ENCODE peak calls at places on chromosomes 16 and 17, in four cellular contexts. Q is BJ, I is left ventricle myocardium inferior, H is OCI-LY7. W is an unnamed sample.

GRCh38 chr17:8991514-8992285 is 26.2 kb upstream of the PIK3R5 start:
- DNase-seq in Q (no peak), I (peak), H (peak), W (no peak)

GRCh38 chr17:64741038-64741641 is 79.0 kb upstream of the SMURF2 start:
- DNase-seq in Q (no peak), I (no peak), H (peak), W (no peak)

GRCh38 chr17:79843475-79843916 is 4.3 kb upstream of the CBX4 start:
- DNase-seq in Q (no peak), I (no peak), H (no peak), W (no peak)

GRCh38 chr16:82651921-82652601 is 25.3 kb downstream of the CDH13 start:
- DNase-seq in Q (no peak), I (no peak), H (peak), W (no peak)

GRCh38 chr17:40480501-40481003 is 20.9 kb downstream of the TNS4 start:
- DNase-seq in Q (peak), I (no peak), H (peak), W (no peak)

GRCh38 chr17:8823279-8823678 is 24.1 kb upstream of the MFSD6L start:
- DNase-seq in Q (no peak), I (no peak), H (no peak), W (no peak)

GRCh38 chr16:30355954-30356308 is 823 bp upstream of the CD2BP2 start:
- DNase-seq in Q (no peak), I (no peak), H (no peak), W (no peak)

GRCh38 chr17:79792984-79793923 is 3.6 kb downstream of the CBX8 start:
- DNase-seq in Q (peak), I (no peak), H (no peak), W (no peak)

GRCh38 chr17:46194393-46195216 is 1.4 kb upstream of the KANSL1 start:
- DNase-seq in Q (no peak), I (no peak), H (peak), W (no peak)

GRCh38 chr16:50644730-50645129 is 36.4 kb downstream of the SNX20 start:
- DNase-seq in Q (no peak), I (no peak), H (no peak), W (no peak)

GRCh38 chr17:82105882-82106696 is 8.1 kb upstream of the FASN start:
- DNase-seq in Q (no peak), I (no peak), H (peak), W (peak)

GRCh38 chr16:9345889-9346288 is 254.4 kb downstream of the HAPSTR1 start:
- DNase-seq in Q (no peak), I (no peak), H (no peak), W (no peak)

GRCh38 chr16:31486036-31486435 is 3.1 kb downstream of the SLC5A2 start:
- DNase-seq in Q (no peak), I (no peak), H (no peak), W (no peak)

GRCh38 chr16:88769617-88770458 is 15.2 kb downstream of the PIEZO1 start:
- DNase-seq in Q (no peak), I (no peak), H (peak), W (peak)

GRCh38 chr16:80899804-80900592 is 95.6 kb upstream of the CDYL2 start:
- DNase-seq in Q (no peak), I (peak), H (no peak), W (peak)

DNA sequence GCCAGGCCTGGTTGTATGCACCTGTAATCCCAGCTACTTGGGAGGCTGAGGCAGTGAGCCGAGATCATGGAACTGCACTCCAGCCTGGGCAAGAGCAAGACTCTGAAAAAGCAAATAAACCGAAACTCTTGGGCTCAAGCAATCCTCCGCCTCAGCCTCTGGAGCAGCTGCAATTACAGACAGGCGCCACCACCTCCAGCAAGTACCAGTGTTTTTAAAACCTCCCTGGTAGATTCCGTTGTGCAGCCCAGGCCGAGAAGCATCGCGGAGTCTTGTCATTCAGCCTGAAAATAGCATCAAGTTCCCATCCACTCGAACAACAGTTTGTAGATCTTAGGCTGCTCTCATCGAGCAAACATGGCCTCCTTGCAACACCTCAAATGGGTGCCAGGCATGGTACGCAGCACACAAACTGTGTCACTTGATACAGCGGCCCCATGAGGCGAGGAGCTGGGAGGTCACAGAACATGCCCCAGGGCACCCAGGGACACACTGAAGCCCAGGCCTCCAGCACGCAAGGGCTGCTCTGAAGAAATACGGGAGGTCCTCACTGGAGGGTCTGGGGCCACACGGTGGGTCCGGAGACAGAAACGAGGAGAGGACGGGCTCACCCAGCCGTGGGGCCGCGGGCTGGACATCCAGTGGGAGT is 18.1 kb downstream of the TMC6 start:
- DNase-seq in Q (no peak), I (peak), H (no peak), W (no peak)
- TF ChIP-seq CTCF in Q (no peak), I (no peak), H (no peak), W (no peak)

DNA sequence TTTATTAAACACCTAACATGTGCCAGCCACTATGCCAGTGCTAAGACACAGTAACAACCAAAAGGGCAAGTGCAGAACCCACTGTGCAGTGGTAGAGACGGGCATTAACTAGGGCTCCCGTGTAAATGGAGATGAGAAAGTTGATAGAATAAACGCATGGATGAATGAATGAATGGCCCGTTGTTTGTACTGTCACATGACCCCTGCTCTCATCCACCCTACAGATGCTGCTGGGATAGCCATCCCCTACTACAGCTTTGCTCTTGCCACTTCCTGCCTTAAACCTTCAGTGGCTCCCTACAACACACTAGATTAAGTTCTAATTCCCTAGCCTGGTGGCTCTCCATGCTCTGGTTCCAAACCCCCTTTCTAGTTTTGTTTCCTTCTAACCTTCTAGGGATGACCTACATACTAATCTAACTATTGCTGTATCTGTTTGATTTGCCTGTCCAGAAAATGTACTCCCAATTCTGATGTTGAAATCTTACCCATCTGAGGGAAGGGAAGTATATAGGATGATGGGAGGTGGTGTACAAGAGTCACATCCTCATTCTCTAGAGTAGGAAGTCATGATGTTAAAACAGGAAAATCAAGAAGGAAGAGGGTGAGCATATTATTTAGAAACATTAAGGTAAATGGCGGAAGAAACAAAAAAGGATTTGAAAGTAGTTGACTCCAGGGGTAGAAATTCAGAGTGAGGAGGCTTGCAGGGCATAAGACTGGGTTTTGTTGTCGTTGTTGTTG is 11.4 kb upstream of the TNRC6C start:
- DNase-seq in Q (no peak), I (no peak), H (no peak), W (no peak)
- H3K4me3 ChIP-seq in Q (no peak), I (no peak), H (no peak), W (no peak)

GRCh38 chr16:10579965-10580918 is at the start of gene EMP2:
- DNase-seq in Q (no peak), I (peak), H (no peak), W (no peak)

GRCh38 chr16:10577305-10578202 is 2.8 kb downstream of the EMP2 start:
- DNase-seq in Q (no peak), I (peak), H (no peak), W (no peak)

GRCh38 chr16:10576390-10577304 is 3.8 kb downstream of the EMP2 start:
- DNase-seq in Q (no peak), I (no peak), H (no peak), W (no peak)

GRCh38 chr16:10579575-10579964 is 828 bp downstream of the EMP2 start:
- DNase-seq in Q (no peak), I (no peak), H (no peak), W (no peak)

DNA sequence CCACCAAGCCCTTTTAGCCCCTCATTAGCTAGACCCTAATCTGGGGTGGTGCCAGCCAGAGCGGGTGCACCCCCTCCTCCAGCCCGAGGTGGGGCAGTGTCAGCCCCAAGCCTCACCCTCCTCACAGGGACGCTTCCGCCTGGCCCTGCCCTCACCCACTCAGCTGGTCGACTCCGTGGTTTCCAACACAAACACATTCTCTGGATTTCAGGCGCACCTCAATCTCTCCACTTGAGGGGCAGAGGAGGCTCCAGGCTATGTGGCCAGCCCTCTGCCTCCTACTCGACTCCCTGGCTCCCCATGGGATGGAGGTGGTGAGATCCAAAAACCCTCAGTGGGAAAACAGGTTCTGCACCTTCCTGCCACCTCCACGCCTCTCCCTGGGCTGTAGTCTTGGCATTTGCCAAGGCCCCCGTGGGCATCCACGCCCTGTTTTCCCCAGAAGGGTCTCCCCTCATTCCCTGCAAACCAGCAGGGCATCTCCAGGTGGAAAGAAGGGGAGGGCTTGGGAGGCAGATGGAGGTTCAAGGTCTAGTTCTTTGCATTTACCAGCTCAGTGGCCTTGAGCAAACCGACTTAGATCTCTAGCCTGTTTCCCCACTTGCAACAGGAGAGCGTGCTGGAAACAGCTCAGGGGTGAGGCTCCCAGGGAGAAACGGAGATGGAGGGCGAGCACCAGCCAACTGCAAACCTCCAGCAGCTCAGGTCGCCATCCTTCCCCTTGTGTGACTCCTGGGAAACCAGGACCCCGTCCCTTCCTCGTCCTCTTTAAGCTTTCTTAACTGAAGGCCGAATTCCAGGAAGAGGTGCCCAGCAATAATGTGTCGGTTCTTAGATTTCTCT is 1.7 kb downstream of the EMP2 start:
- DNase-seq in Q (no peak), I (peak), H (no peak), W (no peak)
- TF ChIP-seq CTCF in Q (no peak), I (no peak), H (no peak), W (no peak)

DNA sequence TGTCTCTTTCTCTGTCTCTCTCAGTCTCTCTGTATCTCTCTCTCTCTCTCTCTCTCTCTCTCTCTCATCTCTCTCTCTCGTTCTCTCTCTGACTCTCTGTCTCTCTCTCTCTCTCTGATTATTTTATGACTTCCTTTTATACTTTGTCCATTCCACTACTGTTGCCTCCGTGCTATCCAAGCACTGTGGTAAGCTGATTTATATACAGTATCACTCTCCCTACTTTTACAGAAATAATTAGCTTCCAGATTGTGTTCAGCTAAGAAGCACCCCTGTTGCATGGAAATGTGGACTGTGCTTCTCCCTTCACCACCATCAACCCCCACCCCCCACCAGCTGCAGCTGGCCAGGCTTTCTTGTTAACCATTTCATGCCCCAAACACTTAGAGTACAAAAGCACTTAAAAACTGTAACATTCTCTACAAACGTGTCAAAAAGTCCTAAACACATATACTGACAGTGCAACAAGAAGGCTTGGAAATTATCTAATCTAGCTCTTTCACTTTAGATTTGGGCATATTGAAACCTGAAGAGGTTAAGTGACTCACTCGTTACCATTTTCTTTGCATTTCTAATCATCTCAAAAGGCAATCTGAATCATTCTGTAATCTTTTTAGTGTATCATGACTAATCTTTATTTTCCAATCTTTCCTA is 11.6 kb upstream of the TMEM100 start:
- DNase-seq in Q (no peak), I (no peak), H (peak), W (no peak)
- H3K4me3 ChIP-seq in Q (no peak), I (no peak), H (no peak), W (no peak)

DNA sequence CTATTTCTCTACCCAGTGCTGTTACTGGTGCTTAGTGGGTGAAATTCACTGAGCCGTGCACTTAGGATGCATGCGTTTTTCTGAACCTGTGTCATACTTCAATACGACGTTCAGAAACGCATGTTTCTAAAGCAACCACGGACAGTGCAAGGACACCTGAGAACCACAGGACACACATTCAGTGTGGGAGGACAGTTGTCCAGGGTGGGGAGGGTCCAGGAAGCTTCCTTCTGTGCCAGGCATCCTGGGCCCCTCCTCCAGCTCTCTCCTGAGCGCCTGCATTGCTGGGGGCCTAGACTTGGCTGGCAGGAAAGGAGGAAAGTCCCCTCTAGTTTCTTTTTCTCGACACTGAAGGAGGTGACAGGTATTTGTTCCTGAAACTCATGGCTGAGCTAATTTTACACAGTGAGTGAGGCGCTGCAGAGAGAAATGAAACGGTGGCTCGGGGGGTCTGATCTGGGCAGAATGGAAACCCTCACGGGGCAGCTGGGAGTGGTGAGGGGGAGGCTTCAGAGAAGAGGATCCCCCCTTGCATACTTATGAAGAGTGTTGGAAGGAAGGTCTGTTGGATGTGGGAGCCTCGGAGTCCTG is 89.9 kb downstream of the IRF8 start:
- DNase-seq in Q (no peak), I (no peak), H (peak), W (no peak)
- TF ChIP-seq CTCF in Q (no peak), I (no peak), H (no peak), W (no peak)